ENCODE peak calls at places on chromosomes 7 and 10, in eight cellular contexts. Y is BE2C; F is hypothalamus; W is activated CD4-positive, alpha-beta T cell treated with anti-CD3 and anti-CD28 coated beads, Interleukin-2, amount 50 U/mL, for 48 hours; K is NCI-H146; Q is brain microvascular endothelial cell; Z is CD4-positive, alpha-beta T cell; L is fibroblast of gingiva. D is an unnamed sample.
A peak's percentile ranks its signal among the peaks of the same experiment; 100 is the strongest.

GRCh38 chr7:67453981-67454380 is 457.3 kb downstream of the TYW1 start:
- DNase-seq in Y (peak; percentile 65), F (no peak), W (no peak), K (no peak), Q (no peak), Z (no peak), L (no peak), D (no peak)

GRCh38 chr10:75205908-75206307 is 4.7 kb upstream of the VDAC2 start:
- DNase-seq in Y (no peak), F (no peak), W (no peak), K (no peak), Q (no peak), Z (no peak), L (no peak), D (no peak)

GRCh38 chr7:2307690-2308107 is 6.5 kb downstream of the SNX8 start:
- DNase-seq in Y (no peak), F (no peak), W (no peak), K (no peak), Q (no peak), Z (no peak), L (no peak), D (no peak)

GRCh38 chr10:86250399-86250798 is 116.2 kb downstream of the GRID1 start:
- DNase-seq in Y (no peak), F (no peak), W (no peak), K (no peak), Q (no peak), Z (no peak), L (no peak), D (no peak)

GRCh38 chr7:7527047-7527446 is 8.6 kb downstream of the COL28A1 start:
- DNase-seq in Y (no peak), F (no peak), W (no peak), K (no peak), Q (no peak), Z (no peak), L (no peak), D (no peak)

GRCh38 chr7:155998328-155998691 is 186.0 kb upstream of the SHH start:
- DNase-seq in Y (no peak), F (no peak), W (peak; percentile 39), K (no peak), Q (no peak), Z (no peak), L (no peak), D (no peak)

GRCh38 chr7:77580762-77581350 is 43.8 kb downstream of the PTPN12 start:
- DNase-seq in Y (no peak), F (no peak), W (no peak), K (no peak), Q (peak; percentile 17), Z (no peak), L (peak; percentile 62), D (peak; percentile 65)

GRCh38 chr7:18521945-18522566 is 26.5 kb downstream of the HDAC9 start:
- DNase-seq in Y (no peak), F (no peak), W (no peak), K (no peak), Q (no peak), Z (no peak), L (no peak), D (no peak)

GRCh38 chr10:132194726-132195125 is 8.0 kb downstream of the DPYSL4 start:
- DNase-seq in Y (no peak), F (no peak), W (no peak), K (no peak), Q (no peak), Z (no peak), L (no peak), D (no peak)

GRCh38 chr10:35661236-35661635 is 19.1 kb upstream of the FZD8 start:
- DNase-seq in Y (no peak), F (no peak), W (no peak), K (no peak), Q (no peak), Z (no peak), L (no peak), D (no peak)

GRCh38 chr10:71217266-71218045 is 5.1 kb downstream of the UNC5B start:
- DNase-seq in Y (peak; percentile 43), F (no peak), W (no peak), K (peak; percentile 75), Q (no peak), Z (no peak), L (no peak), D (peak; percentile 71)

GRCh38 chr7:33744293-33744692 is 161.0 kb upstream of the BMPER start:
- DNase-seq in Y (peak; percentile 21), F (no peak), W (no peak), K (no peak), Q (no peak), Z (no peak), L (no peak), D (peak; percentile 81)

GRCh38 chr10:58350619-58351323 is 16.0 kb downstream of the UBE2D1 start:
- DNase-seq in Y (no peak), F (no peak), W (no peak), K (peak; percentile 14), Q (no peak), Z (no peak), L (peak; percentile 55), D (peak; percentile 51)

GRCh38 chr7:30453016-30453415 is 25.6 kb downstream of the NOD1 start:
- DNase-seq in Y (no peak), F (no peak), W (no peak), K (no peak), Q (no peak), Z (no peak), L (no peak), D (no peak)

GRCh38 chr7:103343758-103344452 is 662 bp downstream of the DNAJC2 start:
- DNase-seq in Y (peak; percentile 7), F (no peak), W (peak; percentile 40), K (peak; percentile 24), Q (peak; percentile 16), Z (no peak), L (peak; percentile 20), D (peak; percentile 71)

GRCh38 chr10:24707445-24707844 is 16.2 kb downstream of the ARHGAP21 start:
- DNase-seq in Y (no peak), F (no peak), W (no peak), K (no peak), Q (no peak), Z (no peak), L (no peak), D (no peak)

GRCh38 chr10:124995605-124996004 is 53.7 kb downstream of the ZRANB1 start:
- DNase-seq in Y (no peak), F (no peak), W (no peak), K (no peak), Q (no peak), Z (no peak), L (no peak), D (no peak)

GRCh38 chr7:16753102-16753931 is at the start of gene TSPAN13:
- DNase-seq in Y (peak; percentile 93), F (peak; percentile 11), W (peak; percentile 77), K (peak; percentile 97), Q (peak; percentile 68), Z (peak; percentile 11), L (no peak), D (peak; percentile 99)

GRCh38 chr7:30032310-30033125 is 4.3 kb downstream of the PLEKHA8 start:
- DNase-seq in Y (no peak), F (no peak), W (no peak), K (no peak), Q (no peak), Z (no peak), L (peak; percentile 88), D (peak; percentile 41)

GRCh38 chr7:76396039-76396732 is 13.3 kb downstream of the SSC4D start:
- DNase-seq in Y (no peak), F (no peak), W (no peak), K (no peak), Q (no peak), Z (no peak), L (no peak), D (peak; percentile 66)

GRCh38 chr10:130990536-130990935 is 321.0 kb downstream of the TCERG1L start:
- DNase-seq in Y (no peak), F (no peak), W (no peak), K (no peak), Q (no peak), Z (no peak), L (no peak), D (no peak)

GRCh38 chr10:89079991-89080390 is 89.4 kb downstream of the FAS start:
- DNase-seq in Y (no peak), F (no peak), W (no peak), K (no peak), Q (no peak), Z (no peak), L (peak; percentile 11), D (peak; percentile 19)

GRCh38 chr10:93220315-93221170 is 146.8 kb downstream of the CYP26A1 start:
- DNase-seq in Y (no peak), F (no peak), W (no peak), K (no peak), Q (no peak), Z (no peak), L (no peak), D (no peak)

GRCh38 chr10:131743190-131744151 is 157.3 kb upstream of the PPP2R2D start:
- DNase-seq in Y (no peak), F (no peak), W (no peak), K (no peak), Q (no peak), Z (no peak), L (no peak), D (no peak)

GRCh38 chr10:121974535-121975294 is at the start of gene NSMCE4A:
- DNase-seq in Y (peak; percentile 86), F (peak; percentile 35), W (peak; percentile 79), K (peak; percentile 76), Q (peak; percentile 57), Z (peak; percentile 53), L (peak; percentile 74), D (peak; percentile 91)

GRCh38 chr10:61752111-61753011 is 89.6 kb downstream of the CABCOCO1 start:
- DNase-seq in Y (no peak), F (no peak), W (no peak), K (no peak), Q (peak; percentile 29), Z (no peak), L (peak; percentile 54), D (peak; percentile 73)